ENCODE peak calls at places on chromosomes 4 and X, in four cellular contexts. W, M, K and T are unnamed samples.

GRCh38 chr4:98377626-98378025 is 116.4 kb downstream of the RAP1GDS1 start:
- DNase-seq in W (no peak), M (no peak), K (no peak), T (no peak)

GRCh38 chr4:14726441-14727405 is 275.6 kb upstream of the CPEB2 start:
- DNase-seq in W (peak; percentile 19), M (no peak), K (no peak), T (no peak)

GRCh38 chr4:165505991-165506779 is 127.4 kb downstream of the CPE start:
- DNase-seq in W (no peak), M (no peak), K (no peak), T (no peak)

GRCh38 chr4:7939377-7940108 is at the start of gene AFAP1:
- DNase-seq in W (peak; percentile 91), M (peak; percentile 79), K (peak; percentile 88), T (peak; percentile 90)

GRCh38 chrX:115229337-115229991 is 4.4 kb downstream of the LRCH2 start:
- DNase-seq in W (no peak), M (no peak), K (no peak), T (no peak)

GRCh38 chr4:64539234-64539849 is 130.1 kb upstream of the TECRL start:
- DNase-seq in W (peak; percentile 22), M (no peak), K (peak; percentile 36), T (peak; percentile 52)

GRCh38 chr4:183721207-183722081 is 62.4 kb downstream of the TRAPPC11 start:
- DNase-seq in W (peak; percentile 83), M (no peak), K (peak; percentile 50), T (peak; percentile 89)

GRCh38 chr4:179867300-179867878 is 2375.8 kb upstream of the TENM3 start:
- DNase-seq in W (peak; percentile 51), M (no peak), K (peak; percentile 37), T (peak; percentile 49)

GRCh38 chrX:100829730-100830129 is 9.5 kb downstream of the CSTF2 start:
- DNase-seq in W (no peak), M (no peak), K (no peak), T (no peak)

GRCh38 chr4:128310266-128310697 is 22.7 kb upstream of the PGRMC2 start:
- DNase-seq in W (peak; percentile 40), M (no peak), K (peak; percentile 16), T (peak; percentile 75)

GRCh38 chrX:117808413-117808812 is 308.2 kb downstream of the KLHL13 start:
- DNase-seq in W (no peak), M (no peak), K (no peak), T (no peak)

GRCh38 chrX:112218388-112218787 is 135.8 kb upstream of the TRPC5 start:
- DNase-seq in W (no peak), M (no peak), K (no peak), T (no peak)

GRCh38 chr4:174672276-174672675 is 150.0 kb upstream of the HPGD start:
- DNase-seq in W (no peak), M (no peak), K (no peak), T (no peak)

GRCh38 chr4:149161247-149161646 is 654.4 kb downstream of the IQCM start:
- DNase-seq in W (no peak), M (no peak), K (peak; percentile 5), T (no peak)

GRCh38 chrX:16240231-16240905 is 73.1 kb downstream of the MAGEB17 start:
- DNase-seq in W (no peak), M (no peak), K (no peak), T (no peak)

GRCh38 chr4:80266267-80266901 is at the start of gene FGF5:
- DNase-seq in W (peak; percentile 36), M (peak; percentile 38), K (peak; percentile 34), T (no peak)

GRCh38 chr4:80268936-80269335 is 2.5 kb downstream of the FGF5 start:
- DNase-seq in W (no peak), M (no peak), K (no peak), T (no peak)

GRCh38 chr4:80268081-80268823 is 1.8 kb downstream of the FGF5 start:
- DNase-seq in W (no peak), M (no peak), K (no peak), T (no peak)

GRCh38 chr4:80265571-80266266 is 745 bp upstream of the FGF5 start:
- DNase-seq in W (no peak), M (no peak), K (no peak), T (no peak)

GRCh38 chr4:80266902-80267380 is 477 bp downstream of the FGF5 start:
- DNase-seq in W (no peak), M (no peak), K (no peak), T (no peak)
- H3K4me3 ChIP-seq in W (peak overlapping the region; percentile 26), M (peak overlapping the region; percentile 41), K (no peak overlapping the region), T (peak overlapping the region; percentile 31)

GRCh38 chr4:42398448-42399355 is 1.4 kb downstream of the SHISA3 start:
- DNase-seq in W (no peak), M (no peak), K (no peak), T (no peak)

GRCh38 chr4:42401171-42401570 is 3.9 kb downstream of the SHISA3 start:
- DNase-seq in W (no peak), M (no peak), K (no peak), T (no peak)

GRCh38 chr4:42397635-42398447 is 553 bp downstream of the SHISA3 start:
- DNase-seq in W (no peak), M (no peak), K (peak; percentile 76), T (no peak)

GRCh38 chr4:42397256-42397634 is at the start of gene SHISA3:
- DNase-seq in W (peak; percentile 9), M (peak; percentile 33), K (peak; percentile 23), T (peak; percentile 25)

DNA sequence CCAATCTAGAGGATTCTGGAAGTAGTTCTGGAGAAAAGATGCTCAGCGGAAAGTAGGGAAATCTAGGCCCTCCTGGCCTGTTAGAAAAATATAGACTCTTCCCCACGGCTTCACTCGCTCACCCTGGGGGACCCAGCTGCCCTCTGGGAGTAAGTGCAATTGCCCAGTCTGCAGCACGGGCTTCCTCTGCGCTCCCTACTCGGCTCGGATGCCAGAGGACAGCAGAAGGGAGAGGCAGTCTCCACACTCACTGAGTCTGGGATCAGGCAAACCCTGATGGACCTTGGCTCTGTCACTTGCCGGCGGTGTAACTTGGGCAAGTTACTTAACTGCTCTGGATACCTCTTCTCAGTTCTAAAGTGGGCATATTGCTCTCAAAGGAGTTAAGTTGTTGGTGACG is 2.1 kb downstream of the SHISA3 start:
- DNase-seq in W (no peak), M (no peak), K (no peak), T (no peak)
- H3K4me3 ChIP-seq in W (no peak overlapping the region), M (peak overlapping the region; percentile 54), K (no peak overlapping the region), T (no peak overlapping the region)

DNA sequence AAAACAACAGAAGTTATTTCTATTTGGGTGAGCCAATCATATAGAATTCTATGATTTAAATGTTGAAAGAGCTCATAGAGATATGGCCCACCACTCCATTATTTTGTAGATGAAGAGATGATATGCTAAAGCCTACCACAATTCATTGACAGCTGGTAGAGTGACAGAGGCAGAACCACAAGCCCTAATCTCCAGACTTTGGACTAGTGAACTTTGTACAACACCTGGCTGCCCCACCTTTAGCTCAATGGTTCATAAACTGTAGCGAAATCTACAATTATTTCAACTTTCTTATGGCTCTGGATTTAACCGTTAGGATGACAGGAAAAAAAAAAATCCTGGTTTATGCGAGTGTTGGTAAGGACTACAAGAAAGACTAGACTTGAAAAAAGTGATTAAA is 50.9 kb downstream of the PRKG2 start:
- DNase-seq in W (peak; percentile 52), M (no peak), K (no peak), T (peak; percentile 61)
- H3K4me3 ChIP-seq in W (no peak overlapping the region), M (no peak overlapping the region), K (no peak overlapping the region), T (no peak overlapping the region)

DNA sequence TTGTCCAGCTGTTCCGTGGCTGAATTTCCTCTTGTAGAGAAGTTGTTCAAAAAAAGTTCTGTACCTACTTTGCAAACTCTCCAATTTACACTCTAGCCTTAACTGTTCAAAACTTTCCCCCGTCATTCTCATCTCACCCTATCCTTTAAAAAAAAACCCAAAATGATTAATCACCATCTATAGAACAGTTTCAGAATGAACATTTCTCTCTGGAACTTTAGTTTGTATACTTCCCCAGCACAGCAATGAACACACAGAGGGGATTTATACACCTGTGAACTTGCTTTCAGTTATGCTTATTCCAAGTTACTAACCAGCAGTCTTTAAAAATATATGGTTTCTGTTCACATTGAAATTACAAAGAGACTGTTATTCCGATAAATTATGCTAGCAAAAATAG is 1.2 kb downstream of the GEMIN8 start:
- DNase-seq in W (no peak), M (no peak), K (no peak), T (no peak)
- H3K4me3 ChIP-seq in W (no peak overlapping the region), M (peak overlapping the region; percentile 58), K (no peak overlapping the region), T (no peak overlapping the region)

GRCh38 chr4:186624951-186625350 is 69.6 kb upstream of the MTNR1A start:
- DNase-seq in W (no peak), M (no peak), K (no peak), T (no peak)

GRCh38 chr4:186627226-186627865 is 72.0 kb upstream of the MTNR1A start:
- DNase-seq in W (no peak), M (no peak), K (no peak), T (no peak)

GRCh38 chr4:186630128-186630527 is 74.8 kb upstream of the MTNR1A start:
- DNase-seq in W (no peak), M (no peak), K (no peak), T (no peak)

GRCh38 chr4:186623546-186623945 is 68.2 kb upstream of the MTNR1A start:
- DNase-seq in W (no peak), M (no peak), K (no peak), T (no peak)

GRCh38 chr4:186628058-186628711 is 72.8 kb upstream of the MTNR1A start:
- DNase-seq in W (no peak), M (no peak), K (no peak), T (no peak)
- H3K4me3 ChIP-seq in W (no peak overlapping the region), M (no peak overlapping the region), K (no peak overlapping the region), T (no peak overlapping the region)